ENCODE peak calls at places on chromosomes 11 and 22, in four cellular contexts. N is effector CD4-positive, alpha-beta T cell; R is neural crest cell; T is HuH-7. L is an unnamed sample.

GRCh38 chr11:32418836-32419235 is 16.5 kb downstream of the WT1 start:
- DNase-seq in N (no peak), R (no peak), T (no peak), L (no peak)

GRCh38 chr11:1152316-1153104 is 5.2 kb upstream of the MUC5AC start:
- DNase-seq in N (no peak), R (no peak), T (peak), L (no peak)

GRCh38 chr22:36554101-36554500 is 25.1 kb upstream of the EIF3D start:
- DNase-seq in N (no peak), R (no peak), T (no peak), L (no peak)

GRCh38 chr11:121452609-121453150 is at the start of gene SORL1-AS1:
- DNase-seq in N (peak), R (no peak), T (no peak), L (peak)

GRCh38 chr22:41369089-41369745 is 12.5 kb upstream of the TEF start:
- DNase-seq in N (no peak), R (no peak), T (no peak), L (no peak)

GRCh38 chr22:31742115-31742514 is 7.8 kb downstream of the PRR14L start:
- DNase-seq in N (no peak), R (no peak), T (no peak), L (no peak)

GRCh38 chr11:95705485-95706124 is 84.0 kb downstream of the FAM76B start:
- DNase-seq in N (peak), R (peak), T (peak), L (peak)

GRCh38 chr22:29855611-29856181 is 17.6 kb upstream of the ASCC2 start:
- DNase-seq in N (no peak), R (no peak), T (no peak), L (no peak)

GRCh38 chr22:45638834-45639746 is 32.5 kb upstream of the ATXN10 start:
- DNase-seq in N (no peak), R (no peak), T (peak), L (no peak)

GRCh38 chr11:117020873-117021564 is 77.2 kb downstream of the SIK3 start:
- DNase-seq in N (no peak), R (no peak), T (no peak), L (no peak)

L was measured in activated CD8-positive, alpha-beta memory T cell treated with anti-CD3 and anti-CD28 coated beads for 1 hour.